ENCODE peak calls at places on chromosomes 2 and 18, in four cellular contexts. I is HFFc6, X is EH, Z is IMR-90. V is an unnamed sample.

GRCh38 chr2:99488587-99488998 is 1.2 kb downstream of the REV1 start:
- DNase-seq in I (peak; percentile 20), X (peak; percentile 50), Z (peak; percentile 39), V (peak; percentile 26)

GRCh38 chr2:239687441-239687840 is 286.6 kb upstream of the HDAC4 start:
- DNase-seq in I (no peak), X (no peak), Z (no peak), V (no peak)

GRCh38 chr2:219247678-219248642 is 2.7 kb downstream of the STK16 start:
- DNase-seq in I (no peak), X (no peak), Z (no peak), V (no peak)

GRCh38 chr2:115413796-115414195 is 971.4 kb downstream of the DPP10 start:
- DNase-seq in I (no peak), X (no peak), Z (no peak), V (no peak)

GRCh38 chr2:148455791-148456190 is 188.8 kb upstream of the EPC2 start:
- DNase-seq in I (no peak), X (peak; percentile 38), Z (peak; percentile 4), V (no peak)

GRCh38 chr2:109435066-109435690 is 178.6 kb downstream of the SEPTIN10 start:
- DNase-seq in I (no peak), X (no peak), Z (no peak), V (no peak)

GRCh38 chr2:19955544-19956422 is 34.1 kb downstream of the WDR35 start:
- DNase-seq in I (peak; percentile 71), X (peak; percentile 80), Z (peak; percentile 77), V (peak; percentile 69)

GRCh38 chr2:84925724-84926376 is 20.4 kb downstream of the TMSB10 start:
- DNase-seq in I (peak; percentile 94), X (peak; percentile 93), Z (peak; percentile 84), V (peak; percentile 72)

GRCh38 chr2:220033546-220033945 is 406.1 kb downstream of the SLC4A3 start:
- DNase-seq in I (no peak), X (peak; percentile 79), Z (peak; percentile 3), V (no peak)

GRCh38 chr18:712401-713134 is at the start of gene ENOSF1:
- DNase-seq in I (peak; percentile 48), X (peak; percentile 85), Z (peak; percentile 58), V (peak; percentile 87)

GRCh38 chr2:134460583-134460998 is 206.7 kb downstream of the MGAT5 start:
- DNase-seq in I (peak; percentile 50), X (peak; percentile 51), Z (peak; percentile 47), V (peak; percentile 60)

GRCh38 chr2:120912101-120912985 is 176.7 kb downstream of the GLI2 start:
- DNase-seq in I (no peak), X (peak; percentile 60), Z (peak; percentile 66), V (no peak)

GRCh38 chr2:241931976-241932894 is 62.7 kb downstream of the RTP5 start:
- DNase-seq in I (no peak), X (no peak), Z (no peak), V (no peak)

V was measured in hepatic stellate cell.